ENCODE peak calls at places on chromosomes 3 and 15, in six cellular contexts. A is SK-MEL-5; Y is mammary epithelial cell; M is lung; G is ELR; I is activated T-helper 1 cell treated with anti-CD3 and anti-CD28 coated beads, Interleukin-12 subunit alpha, Interleukin-12 subunit beta, Interleukin-2, Interleukin-4 antibody, amounts not matched to agents 30 ng/mL and 10 ng/mL and 1 ng/mL, durations not matched to agents 14 hours and 24 hours and 36 hours. B is an unnamed sample.

GRCh38 chr3:71168961-71169411 is 414.5 kb downstream of the FOXP1 start:
- DNase-seq in A (no peak), Y (no peak), M (no peak), G (no peak), I (no peak), B (no peak)

GRCh38 chr3:16801223-16801622 is 83.5 kb upstream of the PLCL2 start:
- DNase-seq in A (no peak), Y (no peak), M (no peak), G (peak; percentile 19), I (no peak), B (no peak)

GRCh38 chr3:113221703-113222257 is 10.4 kb downstream of the BOC start:
- DNase-seq in A (no peak), Y (no peak), M (no peak), G (no peak), I (no peak), B (no peak)

GRCh38 chr3:191328383-191328962 is 721 bp upstream of the CCDC50 start:
- DNase-seq in A (no peak), Y (no peak), M (no peak), G (no peak), I (no peak), B (no peak)

GRCh38 chr3:150917941-150918340 is 12.7 kb upstream of the MINDY4B start:
- DNase-seq in A (no peak), Y (no peak), M (no peak), G (no peak), I (no peak), B (no peak)

GRCh38 chr15:76200641-76201105 is 110.6 kb downstream of the ETFA start:
- DNase-seq in A (no peak), Y (no peak), M (no peak), G (no peak), I (no peak), B (no peak)

GRCh38 chr15:94230436-94230885 is 900 bp upstream of the MCTP2 start:
- DNase-seq in A (no peak), Y (no peak), M (no peak), G (no peak), I (no peak), B (no peak)

GRCh38 chr3:175985781-175986180 is 1126.6 kb downstream of the NAALADL2 start:
- DNase-seq in A (no peak), Y (no peak), M (no peak), G (no peak), I (no peak), B (no peak)

GRCh38 chr3:35044185-35044584 is 595.1 kb upstream of the ARPP21 start:
- DNase-seq in A (no peak), Y (no peak), M (no peak), G (no peak), I (no peak), B (no peak)

GRCh38 chr15:101114610-101115009 is 137.2 kb downstream of the CHSY1 start:
- DNase-seq in A (no peak), Y (no peak), M (no peak), G (no peak), I (no peak), B (no peak)

GRCh38 chr3:98746882-98747281 is 16.3 kb upstream of the ST3GAL6 start:
- DNase-seq in A (no peak), Y (no peak), M (no peak), G (no peak), I (no peak), B (no peak)

GRCh38 chr15:82849556-82850241 is 40.3 kb downstream of the WHAMM start:
- DNase-seq in A (peak; percentile 93), Y (peak; percentile 42), M (peak; percentile 77), G (peak; percentile 60), I (peak; percentile 39), B (peak; percentile 83)

GRCh38 chr15:31338879-31339557 is 12.4 kb downstream of the KLF13 start:
- DNase-seq in A (no peak), Y (peak; percentile 85), M (peak; percentile 67), G (peak; percentile 30), I (peak; percentile 51), B (peak; percentile 71)

GRCh38 chr3:172059532-172059931 is 20.2 kb downstream of the FNDC3B start:
- DNase-seq in A (no peak), Y (no peak), M (no peak), G (no peak), I (no peak), B (no peak)

GRCh38 chr3:56998081-56998529 is 62.4 kb upstream of the SPATA12 start:
- DNase-seq in A (no peak), Y (no peak), M (no peak), G (no peak), I (no peak), B (no peak)

GRCh38 chr3:108018552-108018951 is 72.3 kb downstream of the CD47 start:
- DNase-seq in A (no peak), Y (no peak), M (no peak), G (no peak), I (no peak), B (no peak)

GRCh38 chr15:89845305-89845893 is 30.7 kb upstream of the ANPEP start:
- DNase-seq in A (peak; percentile 80), Y (peak; percentile 91), M (no peak), G (peak; percentile 92), I (no peak), B (peak; percentile 35)

GRCh38 chr15:59993950-59994401 is 10.1 kb upstream of the FOXB1 start:
- DNase-seq in A (no peak), Y (no peak), M (no peak), G (peak; percentile 27), I (no peak), B (no peak)

GRCh38 chr3:184335661-184336483 is 1.5 kb upstream of the FAM131A start:
- DNase-seq in A (peak; percentile 70), Y (peak; percentile 70), M (peak; percentile 84), G (peak; percentile 87), I (peak; percentile 84), B (peak; percentile 89)

GRCh38 chr3:100299031-100299430 is 35.5 kb upstream of the NIT2 start:
- DNase-seq in A (no peak), Y (no peak), M (no peak), G (no peak), I (no peak), B (no peak)

B was measured in mucosa of gallbladder.